ENCODE peak calls at places on chromosomes 4 and X, in five cellular contexts. One of them, this sample, is unnamed.

GRCh38 chr4:77994194-77994721 is 62.9 kb upstream of the FRAS1 start:
- DNase-seq in NCI-H2171 treated with DMSO at 0.1 percent for 48 hours: no peak
- DNase-seq in AG09309: peak
- DNase-seq in LNCaP clone FGC: no peak
- DNase-seq in T-helper 9 cell: no peak
- DNase-seq in this sample: peak

GRCh38 chr4:76449824-76450223 is 14.8 kb downstream of the SHROOM3 start:
- DNase-seq in NCI-H2171 treated with DMSO at 0.1 percent for 48 hours: no peak
- DNase-seq in AG09309: no peak
- DNase-seq in LNCaP clone FGC: no peak
- DNase-seq in T-helper 9 cell: no peak
- DNase-seq in this sample: no peak

GRCh38 chr4:119629142-119629471 is 503 bp upstream of the PDE5A start:
- DNase-seq in NCI-H2171 treated with DMSO at 0.1 percent for 48 hours: no peak
- DNase-seq in AG09309: no peak
- DNase-seq in LNCaP clone FGC: no peak
- DNase-seq in T-helper 9 cell: no peak
- DNase-seq in this sample: no peak

GRCh38 chrX:51158261-51158660 is 174.4 kb upstream of the NUDT10 start:
- DNase-seq in NCI-H2171 treated with DMSO at 0.1 percent for 48 hours: no peak
- DNase-seq in AG09309: no peak
- DNase-seq in LNCaP clone FGC: no peak
- DNase-seq in T-helper 9 cell: no peak
- DNase-seq in this sample: no peak

GRCh38 chrX:153397256-153397960 is 3.7 kb downstream of the PNMA6E start:
- DNase-seq in NCI-H2171 treated with DMSO at 0.1 percent for 48 hours: peak
- DNase-seq in AG09309: no peak
- DNase-seq in LNCaP clone FGC: no peak
- DNase-seq in T-helper 9 cell: no peak
- DNase-seq in this sample: no peak

GRCh38 chr4:159428975-159429692 is 326.3 kb downstream of the RAPGEF2 start:
- DNase-seq in NCI-H2171 treated with DMSO at 0.1 percent for 48 hours: peak
- DNase-seq in AG09309: no peak
- DNase-seq in LNCaP clone FGC: no peak
- DNase-seq in T-helper 9 cell: no peak
- DNase-seq in this sample: no peak

GRCh38 chr4:6910340-6910959 is 824 bp downstream of the TBC1D14 start:
- DNase-seq in NCI-H2171 treated with DMSO at 0.1 percent for 48 hours: no peak
- DNase-seq in AG09309: no peak
- DNase-seq in LNCaP clone FGC: no peak
- DNase-seq in T-helper 9 cell: no peak
- DNase-seq in this sample: no peak

GRCh38 chr4:184568770-184569169 is 80.5 kb downstream of the CASP3 start:
- DNase-seq in NCI-H2171 treated with DMSO at 0.1 percent for 48 hours: no peak
- DNase-seq in AG09309: no peak
- DNase-seq in LNCaP clone FGC: no peak
- DNase-seq in T-helper 9 cell: no peak
- DNase-seq in this sample: no peak

GRCh38 chr4:10691651-10692050 is 7.1 kb upstream of the CLNK start:
- DNase-seq in NCI-H2171 treated with DMSO at 0.1 percent for 48 hours: no peak
- DNase-seq in AG09309: no peak
- DNase-seq in LNCaP clone FGC: no peak
- DNase-seq in T-helper 9 cell: no peak
- DNase-seq in this sample: peak

GRCh38 chrX:10111364-10112148 is 45.2 kb upstream of the CLCN4 start:
- DNase-seq in NCI-H2171 treated with DMSO at 0.1 percent for 48 hours: no peak
- DNase-seq in AG09309: no peak
- DNase-seq in LNCaP clone FGC: no peak
- DNase-seq in T-helper 9 cell: peak
- DNase-seq in this sample: peak

GRCh38 chr4:176309772-176310171 is 10.0 kb upstream of the SPCS3 start:
- DNase-seq in NCI-H2171 treated with DMSO at 0.1 percent for 48 hours: no peak
- DNase-seq in AG09309: no peak
- DNase-seq in LNCaP clone FGC: no peak
- DNase-seq in T-helper 9 cell: no peak
- DNase-seq in this sample: no peak

GRCh38 chr4:125739760-125740159 is 425.0 kb downstream of the FAT4 start:
- DNase-seq in NCI-H2171 treated with DMSO at 0.1 percent for 48 hours: no peak
- DNase-seq in AG09309: no peak
- DNase-seq in LNCaP clone FGC: no peak
- DNase-seq in T-helper 9 cell: no peak
- DNase-seq in this sample: peak

GRCh38 chr4:37000281-37000680 is 244.3 kb upstream of the NWD2 start:
- DNase-seq in NCI-H2171 treated with DMSO at 0.1 percent for 48 hours: no peak
- DNase-seq in AG09309: no peak
- DNase-seq in LNCaP clone FGC: no peak
- DNase-seq in T-helper 9 cell: no peak
- DNase-seq in this sample: no peak

GRCh38 chrX:48045410-48046311 is 25.8 kb downstream of the ZNF630 start:
- DNase-seq in NCI-H2171 treated with DMSO at 0.1 percent for 48 hours: no peak
- DNase-seq in AG09309: peak
- DNase-seq in LNCaP clone FGC: no peak
- DNase-seq in T-helper 9 cell: no peak
- DNase-seq in this sample: peak